ENCODE peak calls at places on chromosomes 16 and 17, in five cellular contexts. One of them, this sample, is unnamed.

GRCh38 chr17:1074886-1075665 is 78.1 kb downstream of the TIMM22 start:
- DNase-seq in activated CD4-positive, alpha-beta T cell treated with anti-CD3 and anti-CD28 coated beads for 4 hours: no peak
- DNase-seq in mesendoderm: no peak
- DNase-seq in naive thymus-derived CD4-positive, alpha-beta T cell: no peak
- DNase-seq in GM12891: no peak
- DNase-seq in this sample: peak; percentile 42

GRCh38 chr16:66222756-66223155 is 143.7 kb upstream of the CDH5 start:
- DNase-seq in activated CD4-positive, alpha-beta T cell treated with anti-CD3 and anti-CD28 coated beads for 4 hours: no peak
- DNase-seq in mesendoderm: no peak
- DNase-seq in naive thymus-derived CD4-positive, alpha-beta T cell: no peak
- DNase-seq in GM12891: no peak
- DNase-seq in this sample: peak; percentile 28

GRCh38 chr17:1312261-1312870 is 32.9 kb downstream of the TRARG1 start:
- DNase-seq in activated CD4-positive, alpha-beta T cell treated with anti-CD3 and anti-CD28 coated beads for 4 hours: no peak
- DNase-seq in mesendoderm: peak; percentile 72
- DNase-seq in naive thymus-derived CD4-positive, alpha-beta T cell: no peak
- DNase-seq in GM12891: no peak
- DNase-seq in this sample: peak; percentile 91

GRCh38 chr17:74213897-74214386 is 571 bp downstream of the TTYH2 start:
- DNase-seq in activated CD4-positive, alpha-beta T cell treated with anti-CD3 and anti-CD28 coated beads for 4 hours: no peak
- DNase-seq in mesendoderm: no peak
- DNase-seq in naive thymus-derived CD4-positive, alpha-beta T cell: no peak
- DNase-seq in GM12891: no peak
- DNase-seq in this sample: peak; percentile 74

GRCh38 chr16:5412721-5413120 is 315.1 kb upstream of the EEF2KMT start:
- DNase-seq in activated CD4-positive, alpha-beta T cell treated with anti-CD3 and anti-CD28 coated beads for 4 hours: no peak
- DNase-seq in mesendoderm: peak; percentile 35
- DNase-seq in naive thymus-derived CD4-positive, alpha-beta T cell: no peak
- DNase-seq in GM12891: no peak
- DNase-seq in this sample: peak; percentile 84

GRCh38 chr16:49755291-49755611 is 100.7 kb downstream of the ZNF423 start:
- DNase-seq in activated CD4-positive, alpha-beta T cell treated with anti-CD3 and anti-CD28 coated beads for 4 hours: no peak
- DNase-seq in mesendoderm: peak; percentile 94
- DNase-seq in naive thymus-derived CD4-positive, alpha-beta T cell: no peak
- DNase-seq in GM12891: no peak
- DNase-seq in this sample: no peak

GRCh38 chr17:7593296-7593695 is 3.4 kb upstream of the SOX15 start:
- DNase-seq in activated CD4-positive, alpha-beta T cell treated with anti-CD3 and anti-CD28 coated beads for 4 hours: no peak
- DNase-seq in mesendoderm: no peak
- DNase-seq in naive thymus-derived CD4-positive, alpha-beta T cell: no peak
- DNase-seq in GM12891: no peak
- DNase-seq in this sample: peak; percentile 51

GRCh38 chr16:47713225-47713595 is 252.1 kb downstream of the PHKB start:
- DNase-seq in activated CD4-positive, alpha-beta T cell treated with anti-CD3 and anti-CD28 coated beads for 4 hours: no peak
- DNase-seq in mesendoderm: no peak
- DNase-seq in naive thymus-derived CD4-positive, alpha-beta T cell: no peak
- DNase-seq in GM12891: peak; percentile 30
- DNase-seq in this sample: no peak

GRCh38 chr17:77841742-77842141 is 116.8 kb upstream of the TNRC6C start:
- DNase-seq in activated CD4-positive, alpha-beta T cell treated with anti-CD3 and anti-CD28 coated beads for 4 hours: no peak
- DNase-seq in mesendoderm: no peak
- DNase-seq in naive thymus-derived CD4-positive, alpha-beta T cell: no peak
- DNase-seq in GM12891: no peak
- DNase-seq in this sample: no peak

GRCh38 chr16:80527297-80527696 is 13.5 kb upstream of the DYNLRB2 start:
- DNase-seq in activated CD4-positive, alpha-beta T cell treated with anti-CD3 and anti-CD28 coated beads for 4 hours: peak; percentile 34
- DNase-seq in mesendoderm: peak; percentile 66
- DNase-seq in naive thymus-derived CD4-positive, alpha-beta T cell: peak; percentile 15
- DNase-seq in GM12891: peak; percentile 32
- DNase-seq in this sample: peak; percentile 85

GRCh38 chr17:81249233-81250040 is 10.3 kb downstream of the NDUFAF8 start:
- DNase-seq in activated CD4-positive, alpha-beta T cell treated with anti-CD3 and anti-CD28 coated beads for 4 hours: no peak
- DNase-seq in mesendoderm: no peak
- DNase-seq in naive thymus-derived CD4-positive, alpha-beta T cell: no peak
- DNase-seq in GM12891: no peak
- DNase-seq in this sample: no peak

GRCh38 chr16:61007694-61008093 is 1028.5 kb downstream of the CDH8 start:
- DNase-seq in activated CD4-positive, alpha-beta T cell treated with anti-CD3 and anti-CD28 coated beads for 4 hours: no peak
- DNase-seq in mesendoderm: no peak
- DNase-seq in naive thymus-derived CD4-positive, alpha-beta T cell: no peak
- DNase-seq in GM12891: no peak
- DNase-seq in this sample: no peak

GRCh38 chr17:52947418-52947817 is 788.9 kb upstream of the CA10 start:
- DNase-seq in activated CD4-positive, alpha-beta T cell treated with anti-CD3 and anti-CD28 coated beads for 4 hours: no peak
- DNase-seq in mesendoderm: no peak
- DNase-seq in naive thymus-derived CD4-positive, alpha-beta T cell: no peak
- DNase-seq in GM12891: no peak
- DNase-seq in this sample: no peak

GRCh38 chr17:38916771-38917170 is 8.6 kb upstream of the LASP1NB start:
- DNase-seq in activated CD4-positive, alpha-beta T cell treated with anti-CD3 and anti-CD28 coated beads for 4 hours: no peak
- DNase-seq in mesendoderm: no peak
- DNase-seq in naive thymus-derived CD4-positive, alpha-beta T cell: no peak
- DNase-seq in GM12891: no peak
- DNase-seq in this sample: no peak

GRCh38 chr16:55471448-55472097 is 7.4 kb upstream of the MMP2 start:
- DNase-seq in activated CD4-positive, alpha-beta T cell treated with anti-CD3 and anti-CD28 coated beads for 4 hours: no peak
- DNase-seq in mesendoderm: peak; percentile 75
- DNase-seq in naive thymus-derived CD4-positive, alpha-beta T cell: no peak
- DNase-seq in GM12891: no peak
- DNase-seq in this sample: no peak

GRCh38 chr16:88456356-88457292 is 3.5 kb downstream of the ZFPM1 start:
- DNase-seq in activated CD4-positive, alpha-beta T cell treated with anti-CD3 and anti-CD28 coated beads for 4 hours: peak; percentile 75
- DNase-seq in mesendoderm: no peak
- DNase-seq in naive thymus-derived CD4-positive, alpha-beta T cell: no peak
- DNase-seq in GM12891: no peak
- DNase-seq in this sample: no peak

GRCh38 chr17:40909351-40909750 is 24.3 kb upstream of the KRT20 start:
- DNase-seq in activated CD4-positive, alpha-beta T cell treated with anti-CD3 and anti-CD28 coated beads for 4 hours: peak; percentile 70
- DNase-seq in mesendoderm: peak; percentile 84
- DNase-seq in naive thymus-derived CD4-positive, alpha-beta T cell: peak; percentile 56
- DNase-seq in GM12891: peak; percentile 30
- DNase-seq in this sample: peak; percentile 92

GRCh38 chr17:80124351-80124981 is 22.5 kb downstream of the EIF4A3 start:
- DNase-seq in activated CD4-positive, alpha-beta T cell treated with anti-CD3 and anti-CD28 coated beads for 4 hours: no peak
- DNase-seq in mesendoderm: peak; percentile 87
- DNase-seq in naive thymus-derived CD4-positive, alpha-beta T cell: no peak
- DNase-seq in GM12891: no peak
- DNase-seq in this sample: peak; percentile 94

GRCh38 chr16:70687671-70688265 is 1.9 kb upstream of the MTSS2 start:
- DNase-seq in activated CD4-positive, alpha-beta T cell treated with anti-CD3 and anti-CD28 coated beads for 4 hours: no peak
- DNase-seq in mesendoderm: no peak
- DNase-seq in naive thymus-derived CD4-positive, alpha-beta T cell: no peak
- DNase-seq in GM12891: no peak
- DNase-seq in this sample: no peak

GRCh38 chr17:45314761-45315549 is 1.9 kb downstream of the MAP3K14 start:
- DNase-seq in activated CD4-positive, alpha-beta T cell treated with anti-CD3 and anti-CD28 coated beads for 4 hours: no peak
- DNase-seq in mesendoderm: no peak
- DNase-seq in naive thymus-derived CD4-positive, alpha-beta T cell: no peak
- DNase-seq in GM12891: no peak
- DNase-seq in this sample: no peak

GRCh38 chr17:31631759-31632158 is 227.3 kb downstream of the COPRS start:
- DNase-seq in activated CD4-positive, alpha-beta T cell treated with anti-CD3 and anti-CD28 coated beads for 4 hours: no peak
- DNase-seq in mesendoderm: no peak
- DNase-seq in naive thymus-derived CD4-positive, alpha-beta T cell: no peak
- DNase-seq in GM12891: no peak
- DNase-seq in this sample: no peak

GRCh38 chr17:68378202-68379149 is 78.8 kb downstream of the WIPI1 start:
- DNase-seq in activated CD4-positive, alpha-beta T cell treated with anti-CD3 and anti-CD28 coated beads for 4 hours: no peak
- DNase-seq in mesendoderm: peak; percentile 94
- DNase-seq in naive thymus-derived CD4-positive, alpha-beta T cell: no peak
- DNase-seq in GM12891: no peak
- DNase-seq in this sample: peak; percentile 85

GRCh38 chr16:86122681-86123342 is 223.8 kb downstream of the IRF8 start:
- DNase-seq in activated CD4-positive, alpha-beta T cell treated with anti-CD3 and anti-CD28 coated beads for 4 hours: no peak
- DNase-seq in mesendoderm: no peak
- DNase-seq in naive thymus-derived CD4-positive, alpha-beta T cell: no peak
- DNase-seq in GM12891: no peak
- DNase-seq in this sample: peak; percentile 59

GRCh38 chr17:37848690-37849616 is 75.3 kb upstream of the TBC1D3K start:
- DNase-seq in activated CD4-positive, alpha-beta T cell treated with anti-CD3 and anti-CD28 coated beads for 4 hours: no peak
- DNase-seq in mesendoderm: peak; percentile 77
- DNase-seq in naive thymus-derived CD4-positive, alpha-beta T cell: no peak
- DNase-seq in GM12891: peak; percentile 36
- DNase-seq in this sample: peak; percentile 48

GRCh38 chr17:1169913-1170312 is 9.9 kb downstream of the ABR start:
- DNase-seq in activated CD4-positive, alpha-beta T cell treated with anti-CD3 and anti-CD28 coated beads for 4 hours: no peak
- DNase-seq in mesendoderm: no peak
- DNase-seq in naive thymus-derived CD4-positive, alpha-beta T cell: no peak
- DNase-seq in GM12891: no peak
- DNase-seq in this sample: no peak